ENCODE peak calls at places on chromosomes 16 and 17, in seven cellular contexts. L is AG10803; S is iris pigment epithelial cell; F is hippocampal formation; I is stimulated activated CD4-positive, alpha-beta T cell treated with anti-CD3 and anti-CD28 coated beads, Interleukin-4, amount 100 ng/mL, for 4 hours; U is erythroblast; Y is AG09309. N is an unnamed sample.
A peak's percentile ranks its signal among the peaks of the same experiment; 100 is the strongest.

GRCh38 chr17:70365098-70365583 is 195.8 kb downstream of the KCNJ2 start:
- DNase-seq in L (peak; percentile 58), S (peak; percentile 95), F (peak; percentile 19), I (no peak), U (no peak), Y (no peak), N (no peak)

GRCh38 chr16:14510939-14511797 is 118.9 kb downstream of the PARN start:
- DNase-seq in L (peak; percentile 93), S (peak; percentile 88), F (no peak), I (no peak), U (peak; percentile 6), Y (no peak), N (no peak)

GRCh38 chr16:15457958-15458357 is 23.6 kb downstream of the BMERB1 start:
- DNase-seq in L (no peak), S (no peak), F (no peak), I (no peak), U (no peak), Y (no peak), N (no peak)

GRCh38 chr17:73291260-73291801 is 20.5 kb downstream of the CDC42EP4 start:
- DNase-seq in L (peak; percentile 91), S (peak; percentile 82), F (no peak), I (no peak), U (peak; percentile 72), Y (no peak), N (no peak)

GRCh38 chr17:74566132-74566753 is 1.1 kb downstream of the CD300H start:
- DNase-seq in L (peak; percentile 11), S (peak; percentile 15), F (no peak), I (no peak), U (peak; percentile 28), Y (no peak), N (no peak)

GRCh38 chr17:57442914-57443571 is 186.7 kb downstream of the MSI2 start:
- DNase-seq in L (peak; percentile 26), S (peak; percentile 61), F (no peak), I (peak; percentile 76), U (peak; percentile 22), Y (no peak), N (peak; percentile 72)

GRCh38 chr16:29307598-29308507 is 98.7 kb downstream of the NPIPB11 start:
- DNase-seq in L (no peak), S (peak; percentile 71), F (no peak), I (no peak), U (no peak), Y (no peak), N (no peak)

GRCh38 chr17:4537451-4538235 is 17.5 kb downstream of the MYBBP1A start:
- DNase-seq in L (no peak), S (no peak), F (no peak), I (no peak), U (no peak), Y (no peak), N (no peak)

N was measured in activated CD4-positive, alpha-beta T cell treated with anti-CD3 and anti-CD28 coated beads for 4 hours.